ENCODE peak calls at places on chromosome 12, in four cellular contexts. F is HCT116, D is HepG2, X is K562. T is an unnamed sample.

GRCh38 chr12:108724054-108724889 is 7.0 kb downstream of the CORO1C start:
- DNase-seq in F (no peak), D (no peak), X (no peak), T (no peak)

GRCh38 chr12:132397152-132397933 is 68.0 kb upstream of the GALNT9 start:
- DNase-seq in F (no peak), D (no peak), X (no peak), T (no peak)

GRCh38 chr12:22477166-22477893 is 67.0 kb downstream of the C2CD5 start:
- DNase-seq in F (no peak), D (no peak), X (no peak), T (no peak)

GRCh38 chr12:25186038-25186787 is 8.7 kb downstream of the DNAI7 start:
- DNase-seq in F (no peak), D (peak; percentile 43), X (no peak), T (no peak)

GRCh38 chr12:67958187-67958586 is 31.1 kb upstream of the IFNG-AS1 start:
- DNase-seq in F (no peak), D (no peak), X (no peak), T (no peak)

GRCh38 chr12:68536885-68537284 is 73.8 kb upstream of the RAP1B start:
- DNase-seq in F (no peak), D (no peak), X (no peak), T (no peak)

GRCh38 chr12:51884676-51885229 is 3.1 kb upstream of the ANKRD33 start:
- DNase-seq in F (peak; percentile 31), D (peak; percentile 80), X (peak; percentile 60), T (no peak)

GRCh38 chr12:29253916-29254625 is 105.0 kb downstream of the FAR2 start:
- DNase-seq in F (no peak), D (no peak), X (no peak), T (no peak)

GRCh38 chr12:62698701-62699101 is 232.1 kb downstream of the MON2 start:
- DNase-seq in F (no peak), D (no peak), X (no peak), T (no peak)

GRCh38 chr12:114092981-114093380 is 126.9 kb upstream of the RBM19 start:
- DNase-seq in F (no peak), D (no peak), X (no peak), T (no peak)

GRCh38 chr12:67818379-67819001 is 169.9 kb downstream of the DYRK2 start:
- DNase-seq in F (no peak), D (no peak), X (no peak), T (no peak)

GRCh38 chr12:18998343-18999270 is 130.9 kb upstream of the PLEKHA5 start:
- DNase-seq in F (no peak), D (no peak), X (no peak), T (no peak)

GRCh38 chr12:52235822-52236291 is 2.8 kb downstream of the KRT7 start:
- DNase-seq in F (no peak), D (no peak), X (no peak), T (no peak)

GRCh38 chr12:47033081-47033480 is 46.3 kb upstream of the PCED1B start:
- DNase-seq in F (no peak), D (no peak), X (no peak), T (no peak)

GRCh38 chr12:92304335-92305066 is 158.9 kb upstream of the BTG1 start:
- DNase-seq in F (no peak), D (no peak), X (no peak), T (no peak)

GRCh38 chr12:65938807-65939206 is 114.5 kb downstream of the HMGA2 start:
- DNase-seq in F (no peak), D (no peak), X (no peak), T (no peak)

GRCh38 chr12:70744133-70744532 is 106.9 kb upstream of the PTPRB start:
- DNase-seq in F (no peak), D (no peak), X (no peak), T (no peak)

GRCh38 chr12:46219892-46220655 is 48.8 kb downstream of the SLC38A1 start:
- DNase-seq in F (peak; percentile 68), D (peak; percentile 30), X (peak; percentile 68), T (no peak)

GRCh38 chr12:83179999-83180398 is 493.3 kb downstream of the TMTC2 start:
- DNase-seq in F (no peak), D (no peak), X (no peak), T (no peak)

GRCh38 chr12:127272864-127273263 is 994.1 kb upstream of the TMEM132C start:
- DNase-seq in F (no peak), D (no peak), X (no peak), T (no peak)

GRCh38 chr12:43556057-43556456 is 4.1 kb upstream of the ADAMTS20 start:
- DNase-seq in F (no peak), D (no peak), X (no peak), T (no peak)

GRCh38 chr12:44788731-44789130 is 87.4 kb downstream of the NELL2 start:
- DNase-seq in F (no peak), D (no peak), X (no peak), T (no peak)

GRCh38 chr12:75086086-75087038 is 123.3 kb downstream of the KCNC2 start:
- DNase-seq in F (no peak), D (no peak), X (no peak), T (no peak)

GRCh38 chr12:14554281-14555008 is 13.2 kb downstream of the PLBD1 start:
- DNase-seq in F (peak; percentile 13), D (no peak), X (no peak), T (no peak)

GRCh38 chr12:67909091-67909531 is 80.1 kb upstream of the IFNG-AS1 start:
- DNase-seq in F (no peak), D (no peak), X (no peak), T (no peak)

GRCh38 chr12:57853864-57854556 is 7.5 kb upstream of the CTDSP2 start:
- DNase-seq in F (no peak), D (no peak), X (no peak), T (no peak)

GRCh38 chr12:57851552-57852186 is 5.1 kb upstream of the CTDSP2 start:
- DNase-seq in F (no peak), D (no peak), X (no peak), T (no peak)

GRCh38 chr12:57852620-57853509 is 6.3 kb upstream of the CTDSP2 start:
- DNase-seq in F (no peak), D (peak; percentile 32), X (no peak), T (no peak)

GRCh38 chr12:57850924-57851323 is 4.4 kb upstream of the CTDSP2 start:
- DNase-seq in F (no peak), D (no peak), X (no peak), T (no peak)

DNA sequence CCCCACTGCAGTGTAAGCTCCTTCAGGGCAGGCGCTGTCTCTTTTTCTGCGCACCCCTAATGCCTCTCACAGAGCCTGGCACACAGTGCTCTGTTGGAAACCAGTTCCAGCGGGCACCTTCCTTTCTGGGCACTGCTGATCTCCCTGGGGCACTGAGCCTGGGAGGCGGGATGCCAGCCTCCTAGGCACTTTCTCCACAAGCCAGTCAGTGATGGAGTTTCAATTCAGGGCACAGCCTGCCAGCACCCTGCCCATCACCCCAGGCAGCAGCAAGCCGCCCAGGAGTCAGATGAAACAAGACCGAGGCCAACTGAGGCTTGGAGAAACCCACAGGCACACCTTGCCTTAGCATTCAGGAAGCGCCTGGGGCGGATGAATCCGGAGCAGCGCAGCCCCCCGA is 5.7 kb upstream of the CTDSP2 start:
- DNase-seq in F (no peak), D (no peak), X (no peak), T (no peak)
- TF ChIP-seq TCF7L2 in F (no peak), D (no peak), X (no peak), T (no peak)

GRCh38 chr12:11722071-11722470 is 72.6 kb downstream of the ETV6 start:
- DNase-seq in F (no peak), D (no peak), X (no peak), T (no peak)

GRCh38 chr12:11717533-11717961 is 68.1 kb downstream of the ETV6 start:
- DNase-seq in F (no peak), D (peak; percentile 65), X (no peak), T (no peak)

GRCh38 chr12:11718768-11719253 is 69.3 kb downstream of the ETV6 start:
- DNase-seq in F (no peak), D (no peak), X (no peak), T (no peak)

GRCh38 chr12:11718105-11718504 is 68.6 kb downstream of the ETV6 start:
- DNase-seq in F (no peak), D (no peak), X (no peak), T (no peak)

GRCh38 chr12:11719678-11720099 is 70.2 kb downstream of the ETV6 start:
- DNase-seq in F (no peak), D (no peak), X (no peak), T (no peak)
- TF ChIP-seq TCF7L2 in F (no peak), D (no peak), X (no peak), T (no peak)

GRCh38 chr12:123712780-123713319 is 697 bp downstream of the ATP6V0A2 start:
- DNase-seq in F (no peak), D (peak; percentile 2), X (no peak), T (no peak)
- TF ChIP-seq TCF7L2 in F (no peak), D (no peak), X (no peak), T (no peak)

GRCh38 chr12:53564276-53564675 is 57.0 kb upstream of the NPFF start:
- DNase-seq in F (no peak), D (no peak), X (no peak), T (no peak)

GRCh38 chr12:53560386-53560785 is 53.1 kb upstream of the NPFF start:
- DNase-seq in F (no peak), D (no peak), X (no peak), T (no peak)

GRCh38 chr12:53563452-53563851 is 56.2 kb upstream of the NPFF start:
- DNase-seq in F (no peak), D (no peak), X (no peak), T (no peak)

GRCh38 chr12:53560912-53561589 is 53.8 kb upstream of the NPFF start:
- DNase-seq in F (no peak), D (no peak), X (no peak), T (no peak)

DNA sequence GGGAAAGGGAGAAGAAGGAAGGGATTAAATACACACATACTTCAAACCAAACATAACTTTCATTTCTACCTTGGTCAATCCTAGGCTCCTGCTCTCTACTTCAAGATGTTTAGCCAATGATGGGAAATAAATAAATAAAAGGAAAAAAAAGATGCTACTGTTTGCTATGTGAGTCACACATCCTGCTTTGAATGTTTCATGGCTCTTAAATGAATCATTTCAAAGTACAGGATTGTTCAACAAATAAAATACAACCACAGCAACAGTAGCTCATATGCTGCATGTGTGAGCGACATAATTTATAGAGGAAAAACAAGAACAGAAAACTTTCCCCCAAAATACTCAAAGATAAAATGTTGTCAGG is 54.3 kb upstream of the NPFF start:
- DNase-seq in F (peak; percentile 56), D (peak; percentile 56), X (no peak), T (peak; percentile 85)
- TF ChIP-seq TCF7L2 in F (no peak), D (no peak), X (no peak), T (peak; percentile 58)

T was measured in Panc1.